ENCODE peak calls at places on chromosomes 2 and 18, in five cellular contexts. M is A172; N is DMS153; X is SK-N-SH; Q is stimulated activated CD4-positive, alpha-beta T cell treated with anti-CD3 and anti-CD28 coated beads, Interleukin-2, amount 100 ng/mL, for 48 hours. Z is an unnamed sample.

GRCh38 chr2:32559136-32559535 is 68.7 kb upstream of the TTC27 start:
- DNase-seq in M (no peak), N (no peak), X (no peak), Q (no peak), Z (no peak)

GRCh38 chr2:98743835-98744234 is 12.9 kb upstream of the MGAT4A start:
- DNase-seq in M (no peak), N (no peak), X (no peak), Q (no peak), Z (no peak)

GRCh38 chr18:57881818-57882413 is 78.8 kb upstream of the ATP8B1 start:
- DNase-seq in M (peak), N (peak), X (peak), Q (peak), Z (peak)

GRCh38 chr2:237542001-237542704 is 24.2 kb upstream of the PRLH start:
- DNase-seq in M (no peak), N (no peak), X (no peak), Q (no peak), Z (no peak)

GRCh38 chr2:239443666-239444567 is 43.1 kb upstream of the HDAC4 start:
- DNase-seq in M (peak), N (no peak), X (no peak), Q (no peak), Z (peak)

GRCh38 chr2:235002198-235003095 is 50.6 kb downstream of the SH3BP4 start:
- DNase-seq in M (no peak), N (no peak), X (no peak), Q (no peak), Z (no peak)

GRCh38 chr18:77130229-77131099 is 2.1 kb downstream of the MBP start:
- DNase-seq in M (no peak), N (no peak), X (no peak), Q (no peak), Z (no peak)

GRCh38 chr2:42569883-42570282 is 1.5 kb downstream of the MTA3 start:
- DNase-seq in M (no peak), N (no peak), X (peak), Q (no peak), Z (no peak)

GRCh38 chr2:178275600-178275999 is 81.3 kb downstream of the OSBPL6 start:
- DNase-seq in M (no peak), N (no peak), X (no peak), Q (no peak), Z (no peak)

GRCh38 chr2:47173986-47174730 is 19.1 kb upstream of the STPG4 start:
- DNase-seq in M (no peak), N (no peak), X (no peak), Q (no peak), Z (no peak)

GRCh38 chr2:170886391-170886790 is 42.7 kb upstream of the GORASP2 start:
- DNase-seq in M (peak), N (no peak), X (no peak), Q (no peak), Z (no peak)

GRCh38 chr2:196239622-196240587 is 68.5 kb upstream of the STK17B start:
- DNase-seq in M (peak), N (peak), X (no peak), Q (peak), Z (no peak)

GRCh38 chr2:232240896-232241295 is 137.7 kb upstream of the ALPP start:
- DNase-seq in M (no peak), N (no peak), X (no peak), Q (no peak), Z (no peak)

GRCh38 chr2:69989017-69989416 is 27.6 kb upstream of the ASPRV1 start:
- DNase-seq in M (no peak), N (no peak), X (no peak), Q (no peak), Z (no peak)

GRCh38 chr2:20227894-20228505 is 3.1 kb upstream of the SDC1 start:
- DNase-seq in M (no peak), N (no peak), X (no peak), Q (no peak), Z (no peak)

GRCh38 chr2:200652158-200652557 is 66.3 kb downstream of the AOX1 start:
- DNase-seq in M (no peak), N (no peak), X (no peak), Q (no peak), Z (no peak)

GRCh38 chr2:240528406-240529040 is 29.3 kb downstream of the ANKMY1 start:
- DNase-seq in M (no peak), N (no peak), X (no peak), Q (no peak), Z (no peak)

GRCh38 chr2:35827086-35827485 is 528.5 kb upstream of the CRIM1 start:
- DNase-seq in M (no peak), N (no peak), X (no peak), Q (no peak), Z (no peak)

GRCh38 chr2:236903978-236904377 is 181.7 kb upstream of the COPS8 start:
- DNase-seq in M (no peak), N (no peak), X (no peak), Q (no peak), Z (no peak)

GRCh38 chr2:120245520-120245835 is 7.2 kb upstream of the RALB start:
- DNase-seq in M (peak), N (peak), X (no peak), Q (no peak), Z (no peak)

GRCh38 chr18:36757081-36757480 is 71.7 kb downstream of the TPGS2 start:
- DNase-seq in M (peak), N (peak), X (peak), Q (no peak), Z (no peak)

GRCh38 chr2:160920061-160920460 is 240.2 kb upstream of the TANK start:
- DNase-seq in M (no peak), N (no peak), X (no peak), Q (no peak), Z (no peak)

GRCh38 chr2:24935145-24935544 is 15.1 kb upstream of the ADCY3 start:
- DNase-seq in M (no peak), N (no peak), X (no peak), Q (no peak), Z (no peak)

GRCh38 chr2:239164281-239164871 is 236.4 kb downstream of the HDAC4 start:
- DNase-seq in M (no peak), N (no peak), X (no peak), Q (peak), Z (no peak)

GRCh38 chr2:229196448-229196847 is 74.6 kb downstream of the PID1 start:
- DNase-seq in M (no peak), N (no peak), X (peak), Q (no peak), Z (no peak)

GRCh38 chr2:140455312-140455711 is 1675.1 kb upstream of the NXPH2 start:
- DNase-seq in M (no peak), N (no peak), X (no peak), Q (no peak), Z (no peak)

GRCh38 chr2:241375300-241375699 is 19.2 kb downstream of the FARP2 start:
- DNase-seq in M (no peak), N (no peak), X (no peak), Q (no peak), Z (no peak)

GRCh38 chr2:42047488-42048317 is at the start of gene PKDCC:
- DNase-seq in M (peak), N (no peak), X (peak), Q (no peak), Z (no peak)

GRCh38 chr2:187497858-187498463 is 49.9 kb upstream of the CALCRL start:
- DNase-seq in M (no peak), N (no peak), X (no peak), Q (no peak), Z (no peak)

GRCh38 chr18:49277395-49278036 is 182.9 kb downstream of the DYM start:
- DNase-seq in M (no peak), N (no peak), X (no peak), Q (no peak), Z (no peak)